ENCODE peak calls at places on chromosomes 4 and X, in nine cellular contexts. One of them, this sample, is unnamed. For H3K27me3 and H3K4me1, the result is how much of the 10 kb centered on the place peaks cover.

GRCh38 chr4:155005395-155006087 is 202.9 kb upstream of the NPY2R start:
- DNase-seq in H1: no peak
- DNase-seq in body of pancreas: no peak
- DNase-seq in HCT116: peak
- DNase-seq in adrenal gland: no peak
- DNase-seq in IMR-90: peak
- DNase-seq in breast epithelium: no peak
- DNase-seq in heart left ventricle: no peak
- DNase-seq in uterus: no peak
- DNase-seq in this sample: no peak

GRCh38 chr4:101348367-101348827 is 1.1 kb upstream of the PPP3CA start:
- DNase-seq in H1: no peak
- DNase-seq in body of pancreas: no peak
- DNase-seq in HCT116: no peak
- DNase-seq in adrenal gland: no peak
- DNase-seq in IMR-90: peak
- DNase-seq in breast epithelium: peak
- DNase-seq in heart left ventricle: no peak
- DNase-seq in uterus: no peak
- DNase-seq in this sample: no peak

GRCh38 chrX:784829-785228 is 154.2 kb downstream of the SHOX start:
- DNase-seq in H1: no peak
- DNase-seq in body of pancreas: no peak
- DNase-seq in HCT116: no peak
- DNase-seq in adrenal gland: no peak
- DNase-seq in IMR-90: no peak
- DNase-seq in breast epithelium: no peak
- DNase-seq in heart left ventricle: no peak
- DNase-seq in uterus: no peak
- DNase-seq in this sample: no peak

GRCh38 chrX:22313757-22314156 is 41.0 kb downstream of the CBLL2 start:
- DNase-seq in H1: no peak
- DNase-seq in body of pancreas: no peak
- DNase-seq in HCT116: no peak
- DNase-seq in adrenal gland: no peak
- DNase-seq in IMR-90: no peak
- DNase-seq in breast epithelium: no peak
- DNase-seq in heart left ventricle: no peak
- DNase-seq in uterus: no peak
- DNase-seq in this sample: no peak

GRCh38 chr4:117400039-117400835 is 314.9 kb upstream of the TRAM1L1 start:
- DNase-seq in H1: no peak
- DNase-seq in body of pancreas: no peak
- DNase-seq in HCT116: peak
- DNase-seq in adrenal gland: no peak
- DNase-seq in IMR-90: peak
- DNase-seq in breast epithelium: no peak
- DNase-seq in heart left ventricle: no peak
- DNase-seq in uterus: no peak
- DNase-seq in this sample: no peak

GRCh38 chr4:91171217-91171616 is 1044.0 kb downstream of the CCSER1 start:
- DNase-seq in H1: no peak
- DNase-seq in body of pancreas: no peak
- DNase-seq in HCT116: no peak
- DNase-seq in adrenal gland: no peak
- DNase-seq in IMR-90: no peak
- DNase-seq in breast epithelium: no peak
- DNase-seq in heart left ventricle: no peak
- DNase-seq in uterus: no peak
- DNase-seq in this sample: no peak

GRCh38 chr4:82525287-82525898 is 36.4 kb downstream of the TMEM150C start:
- DNase-seq in H1: no peak
- DNase-seq in body of pancreas: no peak
- DNase-seq in HCT116: no peak
- DNase-seq in adrenal gland: no peak
- DNase-seq in IMR-90: no peak
- DNase-seq in breast epithelium: no peak
- DNase-seq in heart left ventricle: no peak
- DNase-seq in uterus: no peak
- DNase-seq in this sample: no peak

GRCh38 chr4:119286377-119287002 is 35.4 kb downstream of the FABP2 start:
- DNase-seq in H1: no peak
- DNase-seq in body of pancreas: no peak
- DNase-seq in HCT116: peak
- DNase-seq in adrenal gland: peak
- DNase-seq in IMR-90: peak
- DNase-seq in breast epithelium: no peak
- DNase-seq in heart left ventricle: no peak
- DNase-seq in uterus: no peak
- DNase-seq in this sample: no peak

GRCh38 chr4:24116107-24116506 is 226.3 kb upstream of the PPARGC1A start:
- DNase-seq in H1: no peak
- DNase-seq in body of pancreas: no peak
- DNase-seq in HCT116: no peak
- DNase-seq in adrenal gland: no peak
- DNase-seq in IMR-90: no peak
- DNase-seq in breast epithelium: no peak
- DNase-seq in heart left ventricle: no peak
- DNase-seq in uterus: no peak
- DNase-seq in this sample: no peak

GRCh38 chrX:11787564-11787963 is 29.5 kb downstream of the MSL3 start:
- DNase-seq in H1: peak
- DNase-seq in body of pancreas: peak
- DNase-seq in HCT116: peak
- DNase-seq in adrenal gland: peak
- DNase-seq in IMR-90: peak
- DNase-seq in breast epithelium: no peak
- DNase-seq in heart left ventricle: peak
- DNase-seq in uterus: peak
- DNase-seq in this sample: peak

GRCh38 chrX:1451251-1451675 is 1.4 kb downstream of the ASMTL start:
- DNase-seq in H1: no peak
- DNase-seq in body of pancreas: no peak
- DNase-seq in HCT116: no peak
- DNase-seq in adrenal gland: peak
- DNase-seq in IMR-90: no peak
- DNase-seq in breast epithelium: no peak
- DNase-seq in heart left ventricle: no peak
- DNase-seq in uterus: no peak
- DNase-seq in this sample: peak

GRCh38 chrX:68719904-68720614 is 72.6 kb downstream of the STARD8 start:
- DNase-seq in H1: no peak
- DNase-seq in body of pancreas: no peak
- DNase-seq in HCT116: no peak
- DNase-seq in adrenal gland: peak
- DNase-seq in IMR-90: no peak
- DNase-seq in breast epithelium: no peak
- DNase-seq in heart left ventricle: no peak
- DNase-seq in uterus: no peak
- DNase-seq in this sample: no peak

GRCh38 chr4:188934320-188934975 is 795.2 kb downstream of the TRIML1 start:
- DNase-seq in H1: no peak
- DNase-seq in body of pancreas: no peak
- DNase-seq in HCT116: peak
- DNase-seq in adrenal gland: no peak
- DNase-seq in IMR-90: peak
- DNase-seq in breast epithelium: no peak
- DNase-seq in heart left ventricle: no peak
- DNase-seq in uterus: no peak
- DNase-seq in this sample: no peak

GRCh38 chr4:88007304-88008132 is at the start of gene PKD2:
- DNase-seq in H1: no peak
- DNase-seq in body of pancreas: peak
- DNase-seq in HCT116: peak
- DNase-seq in adrenal gland: peak
- DNase-seq in IMR-90: peak
- DNase-seq in breast epithelium: peak
- DNase-seq in heart left ventricle: peak
- DNase-seq in uterus: peak
- DNase-seq in this sample: peak

GRCh38 chrX:98379134-98379533 is 1495.4 kb downstream of the RPA4 start:
- DNase-seq in H1: no peak
- DNase-seq in body of pancreas: no peak
- DNase-seq in HCT116: no peak
- DNase-seq in adrenal gland: no peak
- DNase-seq in IMR-90: no peak
- DNase-seq in breast epithelium: no peak
- DNase-seq in heart left ventricle: no peak
- DNase-seq in uterus: no peak
- DNase-seq in this sample: no peak

GRCh38 chrX:98380106-98380505 is 1496.4 kb downstream of the RPA4 start:
- DNase-seq in H1: peak
- DNase-seq in body of pancreas: no peak
- DNase-seq in HCT116: no peak
- DNase-seq in adrenal gland: no peak
- DNase-seq in IMR-90: no peak
- DNase-seq in breast epithelium: no peak
- DNase-seq in heart left ventricle: no peak
- DNase-seq in uterus: no peak
- DNase-seq in this sample: no peak

GRCh38 chrX:98380556-98380955 is 1496.8 kb downstream of the RPA4 start:
- DNase-seq in H1: no peak
- DNase-seq in body of pancreas: no peak
- DNase-seq in HCT116: no peak
- DNase-seq in adrenal gland: no peak
- DNase-seq in IMR-90: no peak
- DNase-seq in breast epithelium: no peak
- DNase-seq in heart left ventricle: no peak
- DNase-seq in uterus: no peak
- DNase-seq in this sample: no peak
- TF ChIP-seq POLR2A in H1: no peak
- TF ChIP-seq POLR2A in body of pancreas: no peak
- TF ChIP-seq POLR2A in HCT116: no peak
- TF ChIP-seq POLR2A in adrenal gland: no peak
- TF ChIP-seq POLR2A in IMR-90: no peak
- TF ChIP-seq POLR2A in breast epithelium: no peak
- TF ChIP-seq POLR2A in heart left ventricle: no peak
- TF ChIP-seq POLR2A in uterus: no peak
- TF ChIP-seq POLR2A in this sample: no peak

DNA sequence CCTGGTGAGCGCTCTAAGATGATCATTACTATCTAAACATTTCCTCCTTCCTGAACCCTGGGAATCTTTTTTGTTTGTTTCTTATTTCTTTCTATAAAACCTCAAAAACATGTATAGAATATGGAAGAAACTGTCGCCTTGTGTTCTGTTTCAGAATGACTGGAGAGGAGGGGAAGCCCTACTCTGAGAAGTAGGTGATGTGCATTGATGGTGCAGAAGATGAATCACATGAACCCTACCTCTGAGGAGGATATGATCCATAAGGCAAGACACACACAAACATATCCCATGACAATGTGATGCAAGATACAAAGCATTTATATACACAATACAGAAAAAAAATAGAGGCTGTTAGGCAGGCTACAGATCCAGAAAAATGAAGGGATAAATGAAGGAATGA is 219.9 kb upstream of the GYPA start:
- DNase-seq in H1: no peak
- DNase-seq in body of pancreas: no peak
- DNase-seq in HCT116: no peak
- DNase-seq in adrenal gland: no peak
- DNase-seq in IMR-90: no peak
- DNase-seq in breast epithelium: no peak
- DNase-seq in heart left ventricle: no peak
- DNase-seq in uterus: no peak
- DNase-seq in this sample: no peak
- H3K27me3 ChIP-seq in H1: under half
- H3K27me3 ChIP-seq in body of pancreas: under half
- H3K27me3 ChIP-seq in HCT116: under half
- H3K27me3 ChIP-seq in adrenal gland: under half
- H3K27me3 ChIP-seq in IMR-90: under half
- H3K27me3 ChIP-seq in breast epithelium: under half
- H3K27me3 ChIP-seq in heart left ventricle: under half
- H3K27me3 ChIP-seq in uterus: under half
- H3K27me3 ChIP-seq in this sample: under half

GRCh38 chrX:122501652-122502051 is 682.4 kb upstream of the GRIA3 start:
- DNase-seq in H1: no peak
- DNase-seq in body of pancreas: no peak
- DNase-seq in HCT116: no peak
- DNase-seq in adrenal gland: no peak
- DNase-seq in IMR-90: no peak
- DNase-seq in breast epithelium: no peak
- DNase-seq in heart left ventricle: no peak
- DNase-seq in uterus: no peak
- DNase-seq in this sample: no peak
- H3K4me1 ChIP-seq in H1: under half
- H3K4me1 ChIP-seq in body of pancreas: under half
- H3K4me1 ChIP-seq in HCT116: under half
- H3K4me1 ChIP-seq in adrenal gland: under half
- H3K4me1 ChIP-seq in IMR-90: under half
- H3K4me1 ChIP-seq in breast epithelium: under half
- H3K4me1 ChIP-seq in heart left ventricle: under half
- H3K4me1 ChIP-seq in uterus: under half
- H3K4me1 ChIP-seq in this sample: under half

GRCh38 chrX:139932077-139932900 is 564 bp downstream of the ATP11C start:
- DNase-seq in H1: no peak
- DNase-seq in body of pancreas: peak
- DNase-seq in HCT116: no peak
- DNase-seq in adrenal gland: peak
- DNase-seq in IMR-90: peak
- DNase-seq in breast epithelium: peak
- DNase-seq in heart left ventricle: peak
- DNase-seq in uterus: peak
- DNase-seq in this sample: peak
- TF ChIP-seq POLR2A in H1: no peak
- TF ChIP-seq POLR2A in body of pancreas: no peak
- TF ChIP-seq POLR2A in HCT116: peak
- TF ChIP-seq POLR2A in adrenal gland: no peak
- TF ChIP-seq POLR2A in IMR-90: no peak
- TF ChIP-seq POLR2A in breast epithelium: no peak
- TF ChIP-seq POLR2A in heart left ventricle: no peak
- TF ChIP-seq POLR2A in uterus: peak
- TF ChIP-seq POLR2A in this sample: peak